ENCODE peak calls at places on chromosomes 16 and 17, in five cellular contexts. One of them, this sample, is unnamed.

GRCh38 chr17:5184284-5184683 is 7.4 kb downstream of the ZNF594 start:
- DNase-seq in cardiac muscle cell: no peak
- DNase-seq in ovary: no peak
- DNase-seq in vagina: no peak
- DNase-seq in prostate gland: no peak
- DNase-seq in this sample: no peak

GRCh38 chr17:78058581-78058980 is 70.0 kb downstream of the TMC6 start:
- DNase-seq in cardiac muscle cell: no peak
- DNase-seq in ovary: no peak
- DNase-seq in vagina: no peak
- DNase-seq in prostate gland: no peak
- DNase-seq in this sample: no peak

GRCh38 chr17:1834378-1835149 is 4.8 kb downstream of the RPA1 start:
- DNase-seq in cardiac muscle cell: no peak
- DNase-seq in ovary: no peak
- DNase-seq in vagina: no peak
- DNase-seq in prostate gland: no peak
- DNase-seq in this sample: no peak

GRCh38 chr16:3651461-3652372 is 2.8 kb upstream of the DNASE1 start:
- DNase-seq in cardiac muscle cell: no peak
- DNase-seq in ovary: no peak
- DNase-seq in vagina: peak
- DNase-seq in prostate gland: no peak
- DNase-seq in this sample: no peak

GRCh38 chr17:82563318-82563717 is 43.8 kb downstream of the FOXK2 start:
- DNase-seq in cardiac muscle cell: no peak
- DNase-seq in ovary: no peak
- DNase-seq in vagina: no peak
- DNase-seq in prostate gland: no peak
- DNase-seq in this sample: no peak

GRCh38 chr16:35746963-35747657 is 2287.7 kb downstream of the TP53TG3F start:
- DNase-seq in cardiac muscle cell: no peak
- DNase-seq in ovary: no peak
- DNase-seq in vagina: no peak
- DNase-seq in prostate gland: no peak
- DNase-seq in this sample: no peak

GRCh38 chr17:57396515-57396921 is 140.2 kb downstream of the MSI2 start:
- DNase-seq in cardiac muscle cell: no peak
- DNase-seq in ovary: no peak
- DNase-seq in vagina: no peak
- DNase-seq in prostate gland: no peak
- DNase-seq in this sample: no peak

GRCh38 chr16:85245307-85246172 is 133.3 kb upstream of the CIBAR2 start:
- DNase-seq in cardiac muscle cell: peak
- DNase-seq in ovary: peak
- DNase-seq in vagina: no peak
- DNase-seq in prostate gland: peak
- DNase-seq in this sample: peak

GRCh38 chr17:1947229-1947742 is 77.8 kb downstream of the RTN4RL1 start:
- DNase-seq in cardiac muscle cell: no peak
- DNase-seq in ovary: no peak
- DNase-seq in vagina: no peak
- DNase-seq in prostate gland: no peak
- DNase-seq in this sample: no peak

GRCh38 chr16:62261760-62262159 is 225.5 kb upstream of the CDH8 start:
- DNase-seq in cardiac muscle cell: no peak
- DNase-seq in ovary: no peak
- DNase-seq in vagina: no peak
- DNase-seq in prostate gland: no peak
- DNase-seq in this sample: no peak

GRCh38 chr17:67293251-67294203 is 48.5 kb upstream of the HELZ start:
- DNase-seq in cardiac muscle cell: peak
- DNase-seq in ovary: peak
- DNase-seq in vagina: no peak
- DNase-seq in prostate gland: peak
- DNase-seq in this sample: peak

GRCh38 chr17:4679652-4680051 is 24.3 kb downstream of the PELP1 start:
- DNase-seq in cardiac muscle cell: peak
- DNase-seq in ovary: no peak
- DNase-seq in vagina: no peak
- DNase-seq in prostate gland: no peak
- DNase-seq in this sample: peak

GRCh38 chr17:80476877-80477646 is 655 bp upstream of the NPTX1 start:
- DNase-seq in cardiac muscle cell: no peak
- DNase-seq in ovary: no peak
- DNase-seq in vagina: no peak
- DNase-seq in prostate gland: no peak
- DNase-seq in this sample: no peak

GRCh38 chr16:23466162-23466885 is 13.3 kb upstream of the COG7 start:
- DNase-seq in cardiac muscle cell: peak
- DNase-seq in ovary: no peak
- DNase-seq in vagina: no peak
- DNase-seq in prostate gland: no peak
- DNase-seq in this sample: peak

GRCh38 chr16:50306287-50306686 is 39.9 kb downstream of the ADCY7 start:
- DNase-seq in cardiac muscle cell: no peak
- DNase-seq in ovary: peak
- DNase-seq in vagina: no peak
- DNase-seq in prostate gland: no peak
- DNase-seq in this sample: no peak

GRCh38 chr16:76573281-76573680 is 296.1 kb downstream of the CNTNAP4 start:
- DNase-seq in cardiac muscle cell: no peak
- DNase-seq in ovary: no peak
- DNase-seq in vagina: no peak
- DNase-seq in prostate gland: no peak
- DNase-seq in this sample: no peak

GRCh38 chr17:82687375-82687861 is 11.1 kb downstream of the RAB40B start:
- DNase-seq in cardiac muscle cell: no peak
- DNase-seq in ovary: no peak
- DNase-seq in vagina: no peak
- DNase-seq in prostate gland: peak
- DNase-seq in this sample: peak

GRCh38 chr17:78872486-78872885 is 30.5 kb downstream of the CEP295NL start:
- DNase-seq in cardiac muscle cell: no peak
- DNase-seq in ovary: no peak
- DNase-seq in vagina: no peak
- DNase-seq in prostate gland: no peak
- DNase-seq in this sample: no peak

GRCh38 chr17:2170023-2170422 is 115.1 kb downstream of the HIC1 start:
- DNase-seq in cardiac muscle cell: no peak
- DNase-seq in ovary: no peak
- DNase-seq in vagina: no peak
- DNase-seq in prostate gland: no peak
- DNase-seq in this sample: peak

GRCh38 chr16:10729649-10730048 is 14.0 kb upstream of the NUBP1 start:
- DNase-seq in cardiac muscle cell: peak
- DNase-seq in ovary: no peak
- DNase-seq in vagina: no peak
- DNase-seq in prostate gland: peak
- DNase-seq in this sample: peak

GRCh38 chr16:29993191-29993902 is 2.1 kb downstream of the HIRIP3 start:
- DNase-seq in cardiac muscle cell: no peak
- DNase-seq in ovary: no peak
- DNase-seq in vagina: no peak
- DNase-seq in prostate gland: no peak
- DNase-seq in this sample: no peak

GRCh38 chr17:4693416-4693815 is 10.5 kb downstream of the PELP1 start:
- DNase-seq in cardiac muscle cell: no peak
- DNase-seq in ovary: no peak
- DNase-seq in vagina: no peak
- DNase-seq in prostate gland: no peak
- DNase-seq in this sample: peak

GRCh38 chr16:77761204-77761603 is 27.2 kb upstream of the VAT1L start:
- DNase-seq in cardiac muscle cell: no peak
- DNase-seq in ovary: no peak
- DNase-seq in vagina: peak
- DNase-seq in prostate gland: no peak
- DNase-seq in this sample: no peak

GRCh38 chr17:19361326-19361725 is 1.2 kb downstream of the B9D1 start:
- DNase-seq in cardiac muscle cell: no peak
- DNase-seq in ovary: no peak
- DNase-seq in vagina: no peak
- DNase-seq in prostate gland: no peak
- DNase-seq in this sample: no peak

GRCh38 chr17:4898351-4898750 is 985 bp upstream of the C17orf107 start:
- DNase-seq in cardiac muscle cell: no peak
- DNase-seq in ovary: no peak
- DNase-seq in vagina: no peak
- DNase-seq in prostate gland: no peak
- DNase-seq in this sample: no peak

GRCh38 chr17:35242158-35242804 is 591 bp upstream of the SLFN5 start:
- DNase-seq in cardiac muscle cell: peak
- DNase-seq in ovary: peak
- DNase-seq in vagina: no peak
- DNase-seq in prostate gland: peak
- DNase-seq in this sample: peak

GRCh38 chr17:27180322-27180721 is 113.6 kb upstream of the WSB1 start:
- DNase-seq in cardiac muscle cell: no peak
- DNase-seq in ovary: no peak
- DNase-seq in vagina: no peak
- DNase-seq in prostate gland: no peak
- DNase-seq in this sample: no peak

GRCh38 chr17:2700031-2700490 is 11.5 kb downstream of the CLUH start:
- DNase-seq in cardiac muscle cell: no peak
- DNase-seq in ovary: peak
- DNase-seq in vagina: no peak
- DNase-seq in prostate gland: no peak
- DNase-seq in this sample: no peak

GRCh38 chr16:76287466-76287865 is 10.3 kb downstream of the CNTNAP4 start:
- DNase-seq in cardiac muscle cell: no peak
- DNase-seq in ovary: no peak
- DNase-seq in vagina: no peak
- DNase-seq in prostate gland: no peak
- DNase-seq in this sample: no peak

GRCh38 chr17:7840875-7841274 is 6.9 kb downstream of the KDM6B start:
- DNase-seq in cardiac muscle cell: no peak
- DNase-seq in ovary: no peak
- DNase-seq in vagina: no peak
- DNase-seq in prostate gland: no peak
- DNase-seq in this sample: no peak
- H3K4me3 ChIP-seq in cardiac muscle cell: peak
- H3K4me3 ChIP-seq in ovary: no peak
- H3K4me3 ChIP-seq in vagina: peak
- H3K4me3 ChIP-seq in prostate gland: peak
- H3K4me3 ChIP-seq in this sample: peak

GRCh38 chr17:76834889-76835288 is 33.3 kb upstream of the MGAT5B start:
- DNase-seq in cardiac muscle cell: no peak
- DNase-seq in ovary: no peak
- DNase-seq in vagina: no peak
- DNase-seq in prostate gland: no peak
- DNase-seq in this sample: no peak

GRCh38 chr17:76833747-76834146 is 34.5 kb upstream of the MGAT5B start:
- DNase-seq in cardiac muscle cell: no peak
- DNase-seq in ovary: no peak
- DNase-seq in vagina: no peak
- DNase-seq in prostate gland: no peak
- DNase-seq in this sample: no peak

GRCh38 chr17:76833034-76833689 is 35.0 kb upstream of the MGAT5B start:
- DNase-seq in cardiac muscle cell: no peak
- DNase-seq in ovary: no peak
- DNase-seq in vagina: no peak
- DNase-seq in prostate gland: no peak
- DNase-seq in this sample: peak

GRCh38 chr17:76827736-76828135 is 40.5 kb upstream of the MGAT5B start:
- DNase-seq in cardiac muscle cell: no peak
- DNase-seq in ovary: no peak
- DNase-seq in vagina: no peak
- DNase-seq in prostate gland: no peak
- DNase-seq in this sample: no peak

GRCh38 chr17:76831316-76831715 is 36.9 kb upstream of the MGAT5B start:
- DNase-seq in cardiac muscle cell: no peak
- DNase-seq in ovary: no peak
- DNase-seq in vagina: no peak
- DNase-seq in prostate gland: peak
- DNase-seq in this sample: peak
- TF ChIP-seq CTCF in cardiac muscle cell: no peak
- TF ChIP-seq CTCF in ovary: no peak
- TF ChIP-seq CTCF in vagina: no peak
- TF ChIP-seq CTCF in prostate gland: no peak
- TF ChIP-seq CTCF in this sample: no peak

DNA sequence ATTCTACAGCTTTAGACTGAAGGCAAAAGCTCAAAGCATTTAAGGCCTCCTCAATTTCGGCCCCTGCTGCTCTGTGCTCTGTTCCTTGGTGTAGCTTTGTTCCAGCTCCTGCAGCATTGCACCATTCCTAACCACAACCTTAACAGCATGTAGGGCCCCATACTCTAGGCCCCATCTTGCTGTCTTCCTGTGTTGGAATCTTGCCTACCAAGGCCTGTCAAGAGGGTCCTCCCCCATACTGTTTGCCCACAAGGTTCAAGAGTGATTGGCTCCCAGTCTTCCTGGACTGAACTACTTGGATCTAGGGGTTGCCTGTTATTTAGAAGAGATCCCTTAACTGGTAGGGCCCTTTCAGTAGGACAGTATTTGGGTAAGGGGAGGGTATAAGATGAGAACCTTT is 26.8 kb downstream of the TRPV2 start:
- DNase-seq in cardiac muscle cell: peak
- DNase-seq in ovary: no peak
- DNase-seq in vagina: no peak
- DNase-seq in prostate gland: no peak
- DNase-seq in this sample: no peak
- H3K4me3 ChIP-seq in cardiac muscle cell: no peak
- H3K4me3 ChIP-seq in ovary: no peak
- H3K4me3 ChIP-seq in vagina: no peak
- H3K4me3 ChIP-seq in prostate gland: no peak
- H3K4me3 ChIP-seq in this sample: peak

GRCh38 chr17:44219126-44219635 is 294 bp downstream of the UBTF start:
- DNase-seq in cardiac muscle cell: peak
- DNase-seq in ovary: peak
- DNase-seq in vagina: no peak
- DNase-seq in prostate gland: peak
- DNase-seq in this sample: peak
- TF ChIP-seq CTCF in cardiac muscle cell: peak
- TF ChIP-seq CTCF in ovary: peak
- TF ChIP-seq CTCF in vagina: no peak
- TF ChIP-seq CTCF in prostate gland: no peak
- TF ChIP-seq CTCF in this sample: no peak

GRCh38 chr17:46771601-46772012 is 46.9 kb downstream of the WNT3 start:
- DNase-seq in cardiac muscle cell: peak
- DNase-seq in ovary: no peak
- DNase-seq in vagina: no peak
- DNase-seq in prostate gland: no peak
- DNase-seq in this sample: no peak

GRCh38 chr17:46769531-46770438 is 48.7 kb downstream of the WNT3 start:
- DNase-seq in cardiac muscle cell: no peak
- DNase-seq in ovary: no peak
- DNase-seq in vagina: no peak
- DNase-seq in prostate gland: no peak
- DNase-seq in this sample: no peak

GRCh38 chr17:46770818-46771600 is 47.5 kb downstream of the WNT3 start:
- DNase-seq in cardiac muscle cell: peak
- DNase-seq in ovary: no peak
- DNase-seq in vagina: no peak
- DNase-seq in prostate gland: no peak
- DNase-seq in this sample: peak

GRCh38 chr17:46772013-46772878 is 46.2 kb downstream of the WNT3 start:
- DNase-seq in cardiac muscle cell: no peak
- DNase-seq in ovary: no peak
- DNase-seq in vagina: no peak
- DNase-seq in prostate gland: no peak
- DNase-seq in this sample: peak

GRCh38 chr17:46770439-46770817 is 48.1 kb downstream of the WNT3 start:
- DNase-seq in cardiac muscle cell: no peak
- DNase-seq in ovary: no peak
- DNase-seq in vagina: no peak
- DNase-seq in prostate gland: no peak
- DNase-seq in this sample: no peak
- H3K4me3 ChIP-seq in cardiac muscle cell: peak
- H3K4me3 ChIP-seq in ovary: no peak
- H3K4me3 ChIP-seq in vagina: peak
- H3K4me3 ChIP-seq in prostate gland: no peak
- H3K4me3 ChIP-seq in this sample: no peak

This sample was measured in epithelial cell of esophagus.